ENCODE peak calls at places on chromosomes 2 and 18, in eight cellular contexts. J is CD8-positive, alpha-beta T cell; G is upper lobe of left lung; T is body of pancreas; Q is GM06990; O is right lobe of liver; M is nephron progenitor cell; K is fibroblast of mammary gland. S is an unnamed sample.

GRCh38 chr2:158797963-158798700 is 3.0 kb downstream of the DAPL1 start:
- DNase-seq in J (no peak), G (no peak), T (no peak), Q (no peak), O (no peak), M (no peak), K (peak), S (no peak)

GRCh38 chr2:57692395-57692794 is 354.2 kb upstream of the VRK2 start:
- DNase-seq in J (no peak), G (no peak), T (no peak), Q (no peak), O (no peak), M (no peak), K (no peak), S (no peak)

GRCh38 chr18:22171839-22172582 is 2.6 kb downstream of the GATA6 start:
- DNase-seq in J (no peak), G (no peak), T (peak), Q (no peak), O (no peak), M (peak), K (no peak), S (no peak)

GRCh38 chr18:76932026-76932819 is 109.9 kb downstream of the ZNF236 start:
- DNase-seq in J (no peak), G (no peak), T (peak), Q (no peak), O (no peak), M (no peak), K (peak), S (no peak)

GRCh38 chr2:159283529-159283928 is 3.0 kb downstream of the WDSUB1 start:
- DNase-seq in J (no peak), G (no peak), T (no peak), Q (no peak), O (no peak), M (no peak), K (no peak), S (no peak)

GRCh38 chr2:127658641-127659407 is 12.9 kb downstream of the GPR17 start:
- DNase-seq in J (no peak), G (no peak), T (no peak), Q (no peak), O (peak), M (no peak), K (no peak), S (no peak)

GRCh38 chr18:59446012-59446411 is 86.9 kb upstream of the LMAN1 start:
- DNase-seq in J (no peak), G (no peak), T (no peak), Q (no peak), O (no peak), M (peak), K (peak), S (no peak)

GRCh38 chr2:225668606-225669266 is 269.2 kb downstream of the NYAP2 start:
- DNase-seq in J (no peak), G (no peak), T (peak), Q (no peak), O (no peak), M (peak), K (peak), S (peak)

GRCh38 chr18:34283506-34283905 is 58.8 kb upstream of the NOL4 start:
- DNase-seq in J (no peak), G (no peak), T (no peak), Q (no peak), O (no peak), M (no peak), K (no peak), S (no peak)

GRCh38 chr2:45922577-45922988 is 271.1 kb downstream of the PRKCE start:
- DNase-seq in J (no peak), G (no peak), T (peak), Q (no peak), O (no peak), M (no peak), K (no peak), S (no peak)

GRCh38 chr2:12259497-12259896 is 457.2 kb upstream of the TRIB2 start:
- DNase-seq in J (no peak), G (no peak), T (no peak), Q (no peak), O (no peak), M (no peak), K (no peak), S (no peak)

GRCh38 chr2:155815851-155816250 is 516.7 kb downstream of the NR4A2 start:
- DNase-seq in J (no peak), G (no peak), T (no peak), Q (no peak), O (no peak), M (peak), K (peak), S (peak)
- TF ChIP-seq CTCF in J (no peak), G (no peak), T (no peak), Q (peak), O (peak), M (peak), K (peak), S (peak)

GRCh38 chr18:3380384-3380961 is 69.5 kb upstream of the TGIF1 start:
- DNase-seq in J (no peak), G (no peak), T (no peak), Q (peak), O (no peak), M (no peak), K (peak), S (no peak)
- TF ChIP-seq CTCF in J (peak), G (no peak), T (no peak), Q (no peak), O (no peak), M (no peak), K (peak), S (no peak)

GRCh38 chr2:160478660-160479059 is 14.9 kb downstream of the RBMS1 start:
- DNase-seq in J (no peak), G (no peak), T (no peak), Q (no peak), O (no peak), M (no peak), K (no peak), S (no peak)
- TF ChIP-seq CTCF in J (no peak), G (no peak), T (no peak), Q (no peak), O (peak), M (no peak), K (no peak), S (no peak)

GRCh38 chr2:95709831-95710230 is 118.0 kb downstream of the TRIM43 start:
- DNase-seq in J (no peak), G (no peak), T (no peak), Q (no peak), O (no peak), M (no peak), K (no peak), S (no peak)
- TF ChIP-seq CTCF in J (no peak), G (no peak), T (no peak), Q (no peak), O (no peak), M (no peak), K (no peak), S (no peak)

DNA sequence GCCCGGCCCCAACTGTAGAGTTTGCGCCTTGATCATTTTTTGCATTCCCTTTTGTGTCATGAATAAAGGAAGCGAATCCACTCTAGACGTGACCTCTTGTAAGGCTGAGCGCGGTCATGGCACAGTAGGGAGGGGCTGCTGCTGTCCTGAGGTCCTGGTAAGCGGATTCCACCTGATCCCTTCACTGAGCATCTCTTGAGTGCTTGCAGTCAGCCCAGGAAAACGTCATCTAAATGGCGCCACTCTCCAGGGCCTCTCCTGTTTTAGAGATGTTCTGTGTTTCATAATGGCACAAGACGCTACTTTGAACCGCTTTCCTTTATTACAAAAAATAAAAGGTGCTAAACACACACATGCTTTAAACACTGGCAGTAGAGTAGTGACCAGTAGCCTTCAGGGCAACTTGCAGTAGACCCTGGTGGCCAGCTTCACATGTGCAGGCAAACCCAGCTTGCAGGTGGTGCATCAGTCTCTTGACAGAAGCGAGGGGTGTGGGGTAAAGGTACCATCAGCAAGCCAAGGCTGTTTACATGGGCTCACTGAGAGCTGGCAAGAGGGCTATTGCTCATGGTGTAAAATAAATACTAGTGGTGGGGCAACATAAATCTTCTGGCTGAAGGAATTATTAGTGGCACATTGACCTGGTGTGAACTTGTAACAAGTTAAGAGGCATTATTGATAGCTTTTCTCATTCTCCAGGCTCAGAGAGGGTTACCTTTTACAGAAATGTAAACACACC is 43.0 kb upstream of the ACKR3 start:
- DNase-seq in J (no peak), G (no peak), T (no peak), Q (no peak), O (no peak), M (peak), K (no peak), S (no peak)
- TF ChIP-seq CTCF in J (no peak), G (no peak), T (no peak), Q (no peak), O (no peak), M (peak), K (no peak), S (no peak)

S was measured in GM13976.